ENCODE peak calls at places on chromosomes 16 and 17, in ten cellular contexts. Y is HFF-Myc, X is heart left ventricle, Q is WERI-Rb-1, F is choroid plexus epithelial cell, E is fibroblast of pulmonary artery, N is psoas muscle, S is lower leg skin, W is fibroblast of the aortic adventitia, L is cardiac muscle cell. Z is an unnamed sample.

GRCh38 chr16:51113254-51114125 is 37.6 kb downstream of the SALL1 start:
- DNase-seq in Y (no peak), X (no peak), Q (no peak), F (no peak), E (no peak), N (no peak), S (no peak), W (no peak), L (no peak), Z (no peak)

GRCh38 chr16:88298882-88299745 is 83.6 kb upstream of the ZNF469 start:
- DNase-seq in Y (no peak), X (no peak), Q (no peak), F (peak), E (no peak), N (peak), S (no peak), W (peak), L (no peak), Z (peak)

GRCh38 chr16:51822471-51822870 is 671.4 kb upstream of the SALL1 start:
- DNase-seq in Y (no peak), X (no peak), Q (no peak), F (no peak), E (no peak), N (no peak), S (no peak), W (no peak), L (no peak), Z (no peak)

GRCh38 chr16:2520784-2521577 is 810 bp downstream of the AMDHD2 start:
- DNase-seq in Y (no peak), X (no peak), Q (no peak), F (peak), E (no peak), N (peak), S (no peak), W (no peak), L (no peak), Z (no peak)

GRCh38 chr17:75182569-75183436 is at the start of gene SUMO2:
- DNase-seq in Y (peak), X (peak), Q (peak), F (peak), E (peak), N (peak), S (peak), W (peak), L (peak), Z (peak)

GRCh38 chr17:41546819-41547218 is 18.7 kb upstream of the KRT19 start:
- DNase-seq in Y (no peak), X (no peak), Q (no peak), F (no peak), E (no peak), N (no peak), S (no peak), W (no peak), L (no peak), Z (no peak)

GRCh38 chr16:75109732-75110243 is 6.8 kb downstream of the LDHD start:
- DNase-seq in Y (no peak), X (peak), Q (no peak), F (no peak), E (no peak), N (peak), S (no peak), W (no peak), L (no peak), Z (no peak)

GRCh38 chr17:13321932-13322701 is 279.6 kb downstream of the HS3ST3A1 start:
- DNase-seq in Y (no peak), X (no peak), Q (no peak), F (no peak), E (no peak), N (no peak), S (no peak), W (peak), L (no peak), Z (no peak)

GRCh38 chr16:13291934-13292333 is 390.5 kb downstream of the SHISA9 start:
- DNase-seq in Y (no peak), X (no peak), Q (no peak), F (no peak), E (no peak), N (no peak), S (no peak), W (no peak), L (no peak), Z (no peak)

GRCh38 chr17:60108712-60109111 is 30.0 kb upstream of the HEATR6 start:
- DNase-seq in Y (no peak), X (no peak), Q (peak), F (no peak), E (no peak), N (no peak), S (no peak), W (no peak), L (no peak), Z (no peak)

GRCh38 chr16:64356267-64356666 is 765.6 kb downstream of the CDH11 start:
- DNase-seq in Y (peak), X (no peak), Q (no peak), F (peak), E (peak), N (no peak), S (no peak), W (peak), L (peak), Z (peak)

GRCh38 chr17:19004601-19005441 is at the start of gene FAM83G:
- DNase-seq in Y (no peak), X (peak), Q (no peak), F (peak), E (peak), N (peak), S (peak), W (peak), L (peak), Z (peak)

GRCh38 chr17:7572588-7573323 is 6.7 kb upstream of the CD68 start:
- DNase-seq in Y (peak), X (peak), Q (peak), F (peak), E (peak), N (peak), S (peak), W (peak), L (peak), Z (peak)

GRCh38 chr17:2905269-2905668 is 109.0 kb downstream of the RAP1GAP2 start:
- DNase-seq in Y (no peak), X (peak), Q (no peak), F (no peak), E (no peak), N (no peak), S (no peak), W (no peak), L (no peak), Z (no peak)

GRCh38 chr17:65261682-65262636 is 124.8 kb downstream of the RGS9 start:
- DNase-seq in Y (no peak), X (no peak), Q (no peak), F (peak), E (peak), N (no peak), S (no peak), W (peak), L (peak), Z (no peak)

GRCh38 chr16:89737341-89738071 is 16.2 kb downstream of the ZNF276 start:
- DNase-seq in Y (no peak), X (no peak), Q (no peak), F (no peak), E (no peak), N (no peak), S (no peak), W (no peak), L (no peak), Z (no peak)

GRCh38 chr16:81006472-81007311 is at the start of the genes CENPN and CMC2:
- DNase-seq in Y (peak), X (peak), Q (peak), F (peak), E (peak), N (peak), S (peak), W (peak), L (peak), Z (peak)

GRCh38 chr17:40960144-40960543 is 6.6 kb downstream of the KRT39 start:
- DNase-seq in Y (no peak), X (no peak), Q (no peak), F (no peak), E (peak), N (no peak), S (no peak), W (peak), L (peak), Z (no peak)

GRCh38 chr17:77432791-77433190 is 292.0 kb downstream of the SEC14L1 start:
- DNase-seq in Y (no peak), X (no peak), Q (no peak), F (no peak), E (no peak), N (no peak), S (no peak), W (no peak), L (no peak), Z (no peak)

GRCh38 chr17:20059728-20060188 is 50.6 kb downstream of the SPECC1 start:
- DNase-seq in Y (no peak), X (no peak), Q (no peak), F (no peak), E (peak), N (no peak), S (no peak), W (no peak), L (peak), Z (peak)

GRCh38 chr17:61362852-61363600 is 36.6 kb upstream of the TBX2 start:
- DNase-seq in Y (no peak), X (no peak), Q (no peak), F (no peak), E (no peak), N (no peak), S (no peak), W (no peak), L (no peak), Z (no peak)

GRCh38 chr16:62692685-62693084 is 656.4 kb upstream of the CDH8 start:
- DNase-seq in Y (no peak), X (no peak), Q (no peak), F (no peak), E (no peak), N (no peak), S (no peak), W (no peak), L (no peak), Z (no peak)

GRCh38 chr17:81295678-81296381 is 723 bp upstream of the SLC38A10 start:
- DNase-seq in Y (no peak), X (no peak), Q (peak), F (peak), E (peak), N (no peak), S (no peak), W (peak), L (peak), Z (peak)

GRCh38 chr17:9684955-9685621 is 39.8 kb downstream of the USP43 start:
- DNase-seq in Y (no peak), X (no peak), Q (no peak), F (peak), E (no peak), N (no peak), S (no peak), W (no peak), L (no peak), Z (no peak)

GRCh38 chr16:16877061-16877460 is 498.1 kb downstream of the NPIPA7 start:
- DNase-seq in Y (no peak), X (no peak), Q (no peak), F (no peak), E (no peak), N (no peak), S (no peak), W (no peak), L (no peak), Z (no peak)

GRCh38 chr17:52157603-52158449 is 688 bp downstream of the CA10 start:
- DNase-seq in Y (no peak), X (no peak), Q (peak), F (no peak), E (no peak), N (peak), S (no peak), W (no peak), L (no peak), Z (no peak)

GRCh38 chr17:52159810-52160578 is 1.5 kb upstream of the CA10 start:
- DNase-seq in Y (no peak), X (no peak), Q (peak), F (no peak), E (no peak), N (no peak), S (no peak), W (no peak), L (no peak), Z (no peak)

GRCh38 chr17:52159159-52159809 is 770 bp upstream of the CA10 start:
- DNase-seq in Y (no peak), X (no peak), Q (peak), F (no peak), E (no peak), N (peak), S (no peak), W (no peak), L (no peak), Z (no peak)

GRCh38 chr17:52157161-52157560 is 1.4 kb downstream of the CA10 start:
- DNase-seq in Y (no peak), X (no peak), Q (no peak), F (no peak), E (no peak), N (peak), S (no peak), W (no peak), L (no peak), Z (no peak)

DNA sequence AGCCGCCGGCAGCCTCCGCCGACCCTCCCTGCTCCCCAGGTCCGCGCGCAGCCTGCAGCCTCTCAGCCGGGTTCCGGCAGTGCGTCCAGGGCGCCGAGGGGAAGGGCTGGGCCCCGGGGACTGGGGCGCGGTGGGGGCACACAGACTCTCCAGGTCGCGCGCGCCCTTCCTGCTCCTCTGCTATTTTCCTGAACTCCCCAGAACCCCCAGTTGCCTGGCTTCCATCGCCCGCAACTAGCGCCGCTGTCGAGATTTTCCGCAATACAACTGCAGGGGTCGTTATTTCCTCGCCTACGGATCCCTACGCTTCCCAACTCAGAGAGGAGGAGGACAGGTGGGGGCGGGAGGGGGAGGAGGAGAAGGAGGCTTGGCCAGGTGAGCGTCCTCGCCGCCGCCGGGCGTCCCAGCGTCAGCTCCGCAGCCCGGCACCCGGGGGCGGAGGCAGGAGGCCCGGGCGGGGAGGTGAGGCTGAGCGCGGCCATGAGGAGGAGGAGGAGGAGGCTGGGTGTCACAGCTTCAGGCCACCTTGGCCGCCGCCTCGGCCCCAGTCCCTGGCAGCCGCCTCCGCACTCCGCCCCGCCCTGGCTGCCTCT is at the start of gene CA10:
- DNase-seq in Y (no peak), X (no peak), Q (peak), F (no peak), E (no peak), N (peak), S (no peak), W (no peak), L (no peak), Z (no peak)
- TF ChIP-seq CTCF in Y (no peak), X (no peak), Q (peak), F (no peak), E (no peak), N (no peak), S (no peak), W (no peak), L (no peak), Z (no peak)

GRCh38 chr17:30956764-30957374 is 14.0 kb upstream of the RNF135 start:
- DNase-seq in Y (no peak), X (peak), Q (no peak), F (peak), E (peak), N (peak), S (no peak), W (peak), L (peak), Z (no peak)
- TF ChIP-seq CTCF in Y (no peak), X (no peak), Q (no peak), F (peak), E (no peak), N (no peak), S (no peak), W (peak), L (no peak), Z (no peak)

DNA sequence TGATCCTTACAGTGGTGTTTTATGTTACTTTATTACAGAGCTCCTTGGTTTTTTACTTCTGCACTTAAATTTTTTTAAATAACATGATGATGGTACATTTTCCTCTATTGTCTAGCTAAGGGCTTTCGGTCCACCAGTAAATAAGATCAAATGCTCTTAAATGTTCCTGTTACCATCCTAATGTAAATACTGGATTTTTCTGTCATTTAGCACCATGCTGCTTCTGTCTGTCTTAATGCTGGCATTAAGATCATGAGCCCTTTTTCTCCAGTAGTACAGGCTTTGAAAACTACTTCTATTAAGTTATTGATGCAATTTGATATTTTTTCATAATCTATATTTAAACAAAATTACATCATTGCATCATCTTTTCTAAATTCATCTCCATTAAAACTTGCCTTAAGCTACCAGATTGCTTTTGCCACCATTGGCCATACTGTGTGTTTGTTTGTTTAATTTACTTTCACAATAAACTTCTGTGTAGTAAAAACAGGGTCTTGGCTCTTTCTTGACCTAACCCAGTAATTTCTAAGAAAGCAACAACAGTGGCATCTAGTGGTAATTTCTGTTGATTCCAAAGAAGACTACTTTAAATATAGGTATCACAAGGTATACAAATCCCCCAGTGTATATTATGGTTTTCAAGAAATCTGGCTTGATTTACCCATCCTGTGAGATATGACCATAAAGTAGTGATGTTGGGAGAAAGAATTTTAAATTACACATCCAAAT is 9.0 kb upstream of the PHAF1 start:
- DNase-seq in Y (no peak), X (no peak), Q (no peak), F (peak), E (peak), N (no peak), S (no peak), W (peak), L (peak), Z (peak)
- TF ChIP-seq CTCF in Y (peak), X (no peak), Q (no peak), F (peak), E (peak), N (peak), S (no peak), W (peak), L (peak), Z (peak)

GRCh38 chr17:57605734-57606105 is 139.4 kb downstream of the CCDC182 start:
- DNase-seq in Y (no peak), X (no peak), Q (no peak), F (no peak), E (no peak), N (no peak), S (no peak), W (no peak), L (no peak), Z (no peak)

GRCh38 chr17:57603541-57603940 is 141.6 kb downstream of the CCDC182 start:
- DNase-seq in Y (no peak), X (no peak), Q (no peak), F (no peak), E (no peak), N (no peak), S (no peak), W (no peak), L (no peak), Z (no peak)

GRCh38 chr17:57606111-57606875 is 138.8 kb downstream of the CCDC182 start:
- DNase-seq in Y (no peak), X (no peak), Q (peak), F (no peak), E (no peak), N (peak), S (no peak), W (no peak), L (no peak), Z (no peak)

GRCh38 chr17:57603978-57604377 is 141.1 kb downstream of the CCDC182 start:
- DNase-seq in Y (no peak), X (peak), Q (no peak), F (no peak), E (no peak), N (no peak), S (no peak), W (no peak), L (no peak), Z (no peak)

DNA sequence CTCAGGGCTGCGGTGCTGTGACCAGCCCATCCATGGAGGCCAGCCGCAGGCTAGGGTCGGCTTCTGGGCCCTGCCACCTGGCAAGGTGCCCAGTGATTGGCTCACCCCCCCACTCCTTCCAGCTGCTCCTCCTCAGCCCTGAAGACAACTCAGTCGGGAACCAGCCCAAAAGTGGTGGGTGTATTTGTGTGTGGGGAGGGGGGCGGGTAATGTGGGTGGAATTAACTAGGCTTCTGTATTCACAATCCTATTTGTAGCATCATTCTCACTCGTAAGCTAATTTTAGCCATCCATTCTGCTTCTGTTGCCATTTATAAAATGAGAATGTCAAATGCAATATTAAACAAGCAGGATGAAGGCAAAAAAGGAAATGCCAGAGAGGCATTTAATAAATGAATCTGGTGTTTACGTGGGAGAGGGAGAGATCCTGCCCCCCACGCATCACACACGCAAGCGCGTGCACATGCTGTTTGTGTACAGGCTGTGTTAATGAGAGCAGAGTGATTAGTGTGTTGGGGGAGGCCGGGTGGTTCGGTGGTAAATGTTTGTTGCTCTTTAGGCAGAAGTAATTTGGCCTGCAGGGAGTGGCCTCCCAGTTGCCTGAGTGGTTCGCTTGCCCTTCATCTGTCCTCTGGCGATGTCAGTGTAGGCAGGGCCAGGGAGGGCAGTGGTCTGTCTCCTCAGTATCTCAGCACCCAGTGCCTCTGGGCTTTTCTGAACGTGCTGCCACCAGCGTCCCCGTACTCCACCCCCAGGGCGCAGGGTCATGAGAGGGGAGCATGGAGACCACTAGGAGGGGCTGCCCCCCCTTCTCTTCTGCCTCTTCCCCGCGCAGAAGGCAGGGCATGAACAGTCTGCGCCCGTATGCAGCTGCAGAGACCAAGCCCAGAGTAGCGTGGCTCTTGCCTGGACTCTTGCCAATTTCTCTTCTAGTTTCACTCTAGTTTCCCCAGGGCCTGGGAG is 140.0 kb downstream of the CCDC182 start:
- DNase-seq in Y (no peak), X (peak), Q (peak), F (peak), E (peak), N (peak), S (no peak), W (peak), L (peak), Z (no peak)
- TF ChIP-seq CTCF in Y (no peak), X (no peak), Q (no peak), F (no peak), E (no peak), N (no peak), S (no peak), W (no peak), L (no peak), Z (peak)

Z was measured in HFFc6.